ENCODE peak calls at places on chromosomes 2 and 18, in ten cellular contexts. S is neural crest cell; Y is NCI-H774; N is stimulated activated CD4-positive, alpha-beta T cell treated with anti-CD3 and anti-CD28 coated beads, TNF-alpha, amount 100 ng/mL, for 48 hours; J is HFF-Myc; B is SIG-M5; K is fibroblast of lung; P is GM20000; W is T47D; R is ELR. V is an unnamed sample.

GRCh38 chr2:50143822-50144575 is 887.9 kb downstream of the NRXN1 start:
- DNase-seq in S (peak), Y (peak), N (no peak), J (peak), B (no peak), K (peak), P (peak), W (peak), R (peak), V (peak)

GRCh38 chr2:69464575-69464974 is 27.3 kb upstream of the NFU1 start:
- DNase-seq in S (no peak), Y (no peak), N (no peak), J (no peak), B (no peak), K (no peak), P (no peak), W (no peak), R (peak), V (no peak)

GRCh38 chr18:51012441-51012840 is 17.6 kb upstream of the SMAD4 start:
- DNase-seq in S (no peak), Y (no peak), N (no peak), J (no peak), B (no peak), K (no peak), P (no peak), W (no peak), R (no peak), V (no peak)

GRCh38 chr2:219400562-219400961 is 12.8 kb upstream of the DNPEP start:
- DNase-seq in S (no peak), Y (no peak), N (no peak), J (no peak), B (no peak), K (no peak), P (no peak), W (no peak), R (no peak), V (no peak)

GRCh38 chr2:40363631-40364030 is 88.3 kb downstream of the SLC8A1 start:
- DNase-seq in S (no peak), Y (peak), N (no peak), J (no peak), B (no peak), K (peak), P (no peak), W (no peak), R (peak), V (no peak)

GRCh38 chr2:236644502-236644911 is 74.9 kb downstream of the ACKR3 start:
- DNase-seq in S (no peak), Y (no peak), N (no peak), J (no peak), B (no peak), K (no peak), P (no peak), W (no peak), R (no peak), V (no peak)

GRCh38 chr2:1767939-1768691 is 23.8 kb upstream of the PXDN start:
- DNase-seq in S (no peak), Y (no peak), N (no peak), J (no peak), B (no peak), K (no peak), P (no peak), W (no peak), R (no peak), V (no peak)

GRCh38 chr2:48406096-48406495 is 123.9 kb upstream of the STON1 start:
- DNase-seq in S (no peak), Y (no peak), N (no peak), J (no peak), B (no peak), K (no peak), P (no peak), W (no peak), R (no peak), V (no peak)

GRCh38 chr2:96656540-96656939 is 14.0 kb downstream of the FER1L5 start:
- DNase-seq in S (no peak), Y (no peak), N (no peak), J (no peak), B (no peak), K (no peak), P (no peak), W (no peak), R (no peak), V (no peak)

GRCh38 chr2:119826370-119826961 is 66.7 kb downstream of the PTPN4 start:
- DNase-seq in S (peak), Y (no peak), N (no peak), J (peak), B (no peak), K (no peak), P (peak), W (peak), R (peak), V (peak)

GRCh38 chr2:28321426-28321825 is 71.2 kb upstream of the FOSL2 start:
- DNase-seq in S (no peak), Y (no peak), N (no peak), J (no peak), B (no peak), K (peak), P (no peak), W (no peak), R (no peak), V (no peak)

GRCh38 chr2:240650254-240650965 is 25.1 kb downstream of the GPR35 start:
- DNase-seq in S (no peak), Y (no peak), N (no peak), J (no peak), B (no peak), K (no peak), P (no peak), W (no peak), R (no peak), V (no peak)

GRCh38 chr2:17416891-17417391 is 101.3 kb downstream of the RAD51AP2 start:
- DNase-seq in S (no peak), Y (no peak), N (no peak), J (no peak), B (no peak), K (peak), P (no peak), W (no peak), R (peak), V (peak)

GRCh38 chr2:215207791-215208367 is 69.5 kb upstream of the ABCA12 start:
- DNase-seq in S (no peak), Y (no peak), N (no peak), J (no peak), B (no peak), K (no peak), P (no peak), W (no peak), R (no peak), V (no peak)

GRCh38 chr2:163453920-163454319 is 281.9 kb downstream of the FIGN start:
- DNase-seq in S (no peak), Y (no peak), N (no peak), J (no peak), B (no peak), K (peak), P (no peak), W (no peak), R (no peak), V (no peak)

GRCh38 chr2:159009940-159010339 is 41.5 kb downstream of the TANC1 start:
- DNase-seq in S (no peak), Y (no peak), N (no peak), J (no peak), B (no peak), K (no peak), P (no peak), W (no peak), R (peak), V (no peak)

GRCh38 chr2:241968417-241968816 is 98.9 kb downstream of the RTP5 start:
- DNase-seq in S (no peak), Y (no peak), N (no peak), J (no peak), B (no peak), K (no peak), P (no peak), W (no peak), R (no peak), V (no peak)

GRCh38 chr18:79485788-79486355 is 90.1 kb downstream of the NFATC1 start:
- DNase-seq in S (no peak), Y (no peak), N (no peak), J (peak), B (no peak), K (peak), P (no peak), W (no peak), R (peak), V (no peak)

GRCh38 chr2:220847587-220847986 is 724.5 kb downstream of the EPHA4 start:
- DNase-seq in S (no peak), Y (no peak), N (no peak), J (peak), B (no peak), K (peak), P (no peak), W (no peak), R (peak), V (no peak)

GRCh38 chr2:64711260-64711659 is 57.5 kb upstream of the SERTAD2 start:
- DNase-seq in S (no peak), Y (no peak), N (no peak), J (no peak), B (no peak), K (no peak), P (no peak), W (no peak), R (peak), V (no peak)

GRCh38 chr18:42183746-42184145 is 228.7 kb downstream of the PIK3C3 start:
- DNase-seq in S (no peak), Y (no peak), N (no peak), J (peak), B (no peak), K (peak), P (no peak), W (peak), R (peak), V (no peak)

GRCh38 chr2:190535586-190535985 is 1.1 kb upstream of the NEMP2 start:
- DNase-seq in S (no peak), Y (no peak), N (no peak), J (no peak), B (no peak), K (no peak), P (no peak), W (no peak), R (no peak), V (no peak)

GRCh38 chr18:31741096-31741735 is 19.5 kb downstream of the SLC25A52 start:
- DNase-seq in S (peak), Y (peak), N (no peak), J (peak), B (no peak), K (peak), P (no peak), W (peak), R (peak), V (peak)

GRCh38 chr2:240564571-240565266 is 3.6 kb upstream of the RNPEPL1 start:
- DNase-seq in S (no peak), Y (no peak), N (no peak), J (no peak), B (no peak), K (no peak), P (no peak), W (no peak), R (peak), V (no peak)

GRCh38 chr2:8563814-8564474 is 117.9 kb upstream of the ID2 start:
- DNase-seq in S (no peak), Y (no peak), N (no peak), J (no peak), B (no peak), K (no peak), P (no peak), W (no peak), R (no peak), V (no peak)

GRCh38 chr2:230924092-230924469 is 961 bp downstream of the GPR55 start:
- DNase-seq in S (no peak), Y (no peak), N (no peak), J (no peak), B (no peak), K (no peak), P (no peak), W (no peak), R (no peak), V (no peak)